ENCODE peak calls at places on chromosomes 3 and 15, in five cellular contexts. R is transverse colon, J is ovary, E is GM12878, G is stomach. L is an unnamed sample.

GRCh38 chr15:78988361-78988911 is 43.6 kb upstream of the CTSH start:
- DNase-seq in R (peak; percentile 67), J (peak; percentile 76), E (peak; percentile 63), G (peak; percentile 64), L (peak; percentile 93)

GRCh38 chr15:78691873-78692421 is 50.9 kb upstream of the CHRNB4 start:
- DNase-seq in R (no peak), J (no peak), E (no peak), G (peak; percentile 10), L (no peak)

GRCh38 chr15:49621327-49622210 is 721 bp downstream of the DTWD1 start:
- DNase-seq in R (no peak), J (no peak), E (no peak), G (no peak), L (no peak)

GRCh38 chr15:65097651-65098263 is 17.2 kb downstream of the UBAP1L start:
- DNase-seq in R (no peak), J (no peak), E (no peak), G (no peak), L (no peak)

GRCh38 chr3:196012481-196012880 is 69.4 kb downstream of the TFRC start:
- DNase-seq in R (no peak), J (no peak), E (no peak), G (no peak), L (no peak)

GRCh38 chr3:150235799-150236198 is 172.3 kb upstream of the TSC22D2 start:
- DNase-seq in R (no peak), J (no peak), E (no peak), G (no peak), L (no peak)

GRCh38 chr3:62918131-62918530 is 42.9 kb upstream of the CADPS start:
- DNase-seq in R (no peak), J (no peak), E (no peak), G (no peak), L (no peak)

GRCh38 chr3:64022451-64023186 is 675 bp downstream of the PSMD6 start:
- DNase-seq in R (no peak), J (no peak), E (no peak), G (no peak), L (no peak)

GRCh38 chr15:80201256-80202015 is 48.6 kb downstream of the FAH start:
- DNase-seq in R (no peak), J (no peak), E (no peak), G (no peak), L (peak; percentile 82)

GRCh38 chr3:114558271-114558670 is 264.4 kb downstream of the TIGIT start:
- DNase-seq in R (no peak), J (no peak), E (no peak), G (no peak), L (no peak)

GRCh38 chr3:13612829-13613228 is 63.9 kb downstream of the FBLN2 start:
- DNase-seq in R (no peak), J (no peak), E (no peak), G (no peak), L (no peak)

GRCh38 chr3:69386535-69387385 is 872 bp upstream of the FRMD4B start:
- DNase-seq in R (no peak), J (no peak), E (no peak), G (no peak), L (no peak)

GRCh38 chr15:29126821-29127461 is 142.7 kb downstream of the NSMCE3 start:
- DNase-seq in R (no peak), J (no peak), E (no peak), G (no peak), L (no peak)

GRCh38 chr3:100157617-100158016 is 43.3 kb upstream of the FILIP1L start:
- DNase-seq in R (no peak), J (no peak), E (no peak), G (no peak), L (no peak)

GRCh38 chr15:40282144-40282869 is 557 bp downstream of the ANKRD63 start:
- DNase-seq in R (peak; percentile 50), J (no peak), E (no peak), G (peak; percentile 56), L (no peak)

GRCh38 chr15:100934166-100934565 is 15.0 kb downstream of the LRRK1 start:
- DNase-seq in R (no peak), J (no peak), E (no peak), G (no peak), L (no peak)

GRCh38 chr15:65881766-65882434 is 12.6 kb downstream of the RAB11A start:
- DNase-seq in R (no peak), J (no peak), E (no peak), G (no peak), L (no peak)

GRCh38 chr3:34998905-34999304 is 640.4 kb upstream of the ARPP21 start:
- DNase-seq in R (no peak), J (no peak), E (no peak), G (no peak), L (no peak)

GRCh38 chr3:171994646-171995441 is 44.5 kb upstream of the FNDC3B start:
- DNase-seq in R (no peak), J (no peak), E (no peak), G (no peak), L (no peak)

DNA sequence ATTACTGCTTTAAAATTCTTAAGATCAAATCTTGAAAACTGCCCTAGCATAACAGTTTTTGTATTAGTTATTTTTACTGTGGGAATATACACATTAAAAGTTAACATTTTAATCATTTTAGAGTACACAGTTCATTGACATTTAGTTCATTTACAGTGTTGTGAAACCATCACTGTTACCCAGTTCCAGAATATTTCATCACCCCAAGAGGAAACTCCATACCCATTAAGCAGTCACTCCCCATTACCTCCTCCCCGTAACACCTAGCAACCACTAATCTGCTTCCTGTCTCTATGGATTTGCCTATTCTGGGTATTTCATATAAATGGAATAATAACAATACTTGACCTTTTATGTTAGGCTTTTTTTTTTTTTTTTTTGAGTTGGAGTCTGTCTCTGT is 164.1 kb upstream of the LRRFIP2 start:
- DNase-seq in R (no peak), J (no peak), E (no peak), G (no peak), L (no peak)
- H3K36me3 ChIP-seq in R (no peaks in the 10 kb centered on the region), J (no peaks in the 10 kb centered on the region), E (peaks cover 25% of the 10 kb centered on the region), G (peaks cover 67% of the 10 kb centered on the region), L (peaks cover 80% of the 10 kb centered on the region)

DNA sequence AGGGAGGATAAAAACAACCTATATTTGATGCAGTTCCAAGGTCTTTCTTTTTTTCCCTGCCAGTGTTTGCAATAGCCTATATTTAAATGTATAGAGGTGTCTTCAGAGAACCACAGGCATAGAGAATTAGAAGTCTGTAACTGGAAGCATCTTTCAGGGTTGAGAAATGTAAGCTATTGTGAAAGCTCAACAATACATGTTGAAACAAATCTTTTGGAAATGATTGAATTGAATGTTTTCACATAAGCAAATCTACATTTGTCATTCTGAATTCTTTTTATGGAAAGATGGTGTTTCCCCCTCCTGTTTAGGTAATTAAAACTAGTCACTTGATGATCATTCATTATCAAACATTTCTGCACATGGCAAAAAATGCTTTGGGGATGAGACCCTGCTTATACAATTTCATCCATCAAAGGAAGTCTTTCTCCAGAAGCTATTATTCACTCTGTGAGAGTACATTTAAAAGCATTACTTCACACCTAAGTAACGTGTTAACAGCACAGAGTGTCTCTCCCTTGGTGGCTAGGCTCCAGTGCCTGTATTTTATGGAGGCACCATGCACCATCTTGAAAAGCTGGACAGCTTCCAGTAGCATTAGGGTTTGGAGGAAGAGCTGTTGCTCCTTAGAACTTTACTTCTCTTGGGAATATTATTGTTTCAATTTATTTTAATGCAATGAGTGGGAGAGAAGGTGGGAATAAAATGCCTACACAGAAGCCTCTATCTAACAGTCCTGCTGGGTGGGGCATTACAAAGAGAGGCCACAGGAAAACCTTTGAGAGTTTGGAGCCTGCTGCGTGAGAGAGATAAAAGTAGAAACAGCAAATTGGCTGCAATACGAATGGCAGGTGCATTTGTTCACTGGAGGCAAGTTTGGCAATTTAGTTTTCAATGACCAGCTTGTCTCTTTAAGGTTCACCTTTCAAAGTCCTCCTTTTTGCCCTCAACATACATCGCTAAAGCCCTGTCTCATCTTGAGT is 406.0 kb downstream of the LSAMP start:
- DNase-seq in R (no peak), J (no peak), E (no peak), G (no peak), L (no peak)
- TF ChIP-seq EP300 in R (no peak), J (no peak), E (no peak), G (no peak), L (no peak)

GRCh38 chr3:47715928-47716327 is 65.8 kb downstream of the SMARCC1 start:
- DNase-seq in R (no peak), J (no peak), E (no peak), G (no peak), L (no peak)
- H3K36me3 ChIP-seq in R (no peaks in the 10 kb centered on the region), J (no peaks in the 10 kb centered on the region), E (peaks cover 42% of the 10 kb centered on the region), G (peaks cover 18% of the 10 kb centered on the region), L (peaks cover 72% of the 10 kb centered on the region)

GRCh38 chr3:188468672-188469071 is 314.7 kb downstream of the LPP start:
- DNase-seq in R (peak; percentile 56), J (peak; percentile 60), E (no peak), G (no peak), L (no peak)
- TF ChIP-seq EP300 in R (no peak), J (peak; percentile 61), E (no peak), G (no peak), L (no peak)

GRCh38 chr15:90876046-90876445 is 7.7 kb downstream of the FURIN start:
- DNase-seq in R (no peak), J (no peak), E (no peak), G (no peak), L (no peak)

GRCh38 chr15:90877996-90878395 is 6.3 kb upstream of the FES start:
- DNase-seq in R (no peak), J (no peak), E (no peak), G (no peak), L (no peak)

GRCh38 chr15:90875549-90875981 is 7.2 kb downstream of the FURIN start:
- DNase-seq in R (no peak), J (no peak), E (no peak), G (no peak), L (no peak)

GRCh38 chr15:90877315-90877714 is 7.0 kb upstream of the FES start:
- DNase-seq in R (no peak), J (no peak), E (no peak), G (no peak), L (no peak)

GRCh38 chr15:90876512-90877170 is 7.7 kb upstream of the FES start:
- DNase-seq in R (no peak), J (no peak), E (no peak), G (no peak), L (no peak)
- H3K36me3 ChIP-seq in R (no peaks in the 10 kb centered on the region), J (no peaks in the 10 kb centered on the region), E (peaks cover 17% of the 10 kb centered on the region), G (peaks cover 58% of the 10 kb centered on the region), L (peaks cover 66% of the 10 kb centered on the region)

L was measured in esophagus muscularis mucosa.